ENCODE peak calls at places on chromosomes 3 and 15, in nine cellular contexts. W, V, E, T, Z, A, X, P and L are unnamed samples.

GRCh38 chr15:77546870-77547269 is 85.8 kb downstream of the LINGO1 start:
- DNase-seq in E (no peak), P (no peak), T (no peak), Z (no peak), X (no peak), A (no peak), W (no peak), V (no peak), L (no peak)

GRCh38 chr3:24343084-24343783 is 151.4 kb downstream of the THRB start:
- DNase-seq in W (no peak), X (no peak), E (no peak), P (no peak), Z (no peak), A (peak), V (peak), T (no peak), L (peak)

GRCh38 chr3:134517796-134518195 is 31.9 kb downstream of the CEP63 start:
- DNase-seq in W (peak), A (peak), P (no peak), Z (no peak), X (no peak), T (no peak), E (no peak), V (peak), L (peak)

GRCh38 chr3:42300013-42300412 is 34.0 kb upstream of the CCK start:
- DNase-seq in Z (peak), T (peak), X (peak), W (peak), V (peak), P (no peak), E (peak), A (peak), L (peak)

GRCh38 chr3:170768334-170768801 is 101.6 kb downstream of the RPL22L1 start:
- DNase-seq in X (no peak), Z (no peak), W (no peak), A (no peak), P (no peak), E (no peak), T (no peak), V (peak), L (peak)

GRCh38 chr3:31688847-31689246 is 156.1 kb downstream of the STT3B start:
- DNase-seq in A (no peak), T (no peak), X (no peak), P (no peak), Z (no peak), W (no peak), V (peak), E (no peak), L (no peak)

GRCh38 chr15:72179950-72180581 is 17.5 kb downstream of the GRAMD2A start:
- DNase-seq in W (peak), T (no peak), E (no peak), A (no peak), V (no peak), X (no peak), Z (no peak), P (no peak), L (no peak)

GRCh38 chr3:170524072-170524471 is 61.8 kb downstream of the SLC7A14 start:
- DNase-seq in E (no peak), A (peak), V (peak), W (peak), P (no peak), Z (no peak), T (no peak), X (no peak), L (peak)

GRCh38 chr15:73048624-73049295 is 3.5 kb upstream of the NEO1 start:
- DNase-seq in X (no peak), W (no peak), V (no peak), E (no peak), P (no peak), T (no peak), A (no peak), Z (no peak), L (no peak)

GRCh38 chr3:189316296-189317019 is 144.7 kb downstream of the TPRG1 start:
- DNase-seq in E (peak), X (peak), W (no peak), V (no peak), P (no peak), Z (no peak), T (no peak), A (no peak), L (no peak)

GRCh38 chr3:186209810-186210752 is 101.2 kb upstream of the ETV5 start:
- DNase-seq in Z (peak), E (peak), V (peak), W (peak), T (no peak), X (no peak), P (peak), A (peak), L (peak)

GRCh38 chr3:144105542-144105941 is 133.9 kb downstream of the DIPK2A start:
- DNase-seq in P (no peak), W (no peak), A (no peak), Z (no peak), E (no peak), X (peak), T (no peak), V (no peak), L (no peak)

DNA sequence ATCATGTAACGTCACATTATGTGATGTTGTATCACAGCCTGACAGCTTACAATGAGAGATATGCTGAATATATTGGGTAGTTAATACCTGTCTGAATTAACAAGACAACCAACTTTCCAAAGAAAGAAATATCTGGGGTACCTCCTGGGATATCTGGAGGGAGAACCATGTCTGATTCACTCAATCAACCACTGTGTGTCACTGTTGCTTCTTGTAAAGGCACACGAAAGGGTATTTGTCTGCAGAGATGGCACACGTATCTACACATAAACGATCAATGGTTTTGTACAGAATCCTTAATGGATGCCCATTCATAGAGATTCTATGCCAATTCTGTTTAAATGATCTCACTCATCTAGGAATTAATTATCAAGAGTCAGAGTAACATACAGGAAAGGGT is 252.1 kb upstream of the TMCO5A start:
- DNase-seq in X (peak), T (no peak), V (peak), P (no peak), W (peak), A (peak), Z (peak), E (no peak), L (peak)
- TF ChIP-seq CTCF in X (no peak), T (no peak), V (peak), P (no peak), W (peak), A (no peak), Z (peak), E (no peak), L (peak)

GRCh38 chr15:68330911-68331310 is 53.4 kb downstream of the FEM1B start:
- DNase-seq in W (no peak), A (no peak), Z (no peak), T (no peak), X (no peak), P (no peak), V (peak), E (no peak), L (no peak)
- TF ChIP-seq CTCF in W (no peak), A (no peak), Z (no peak), T (no peak), X (no peak), P (no peak), V (no peak), E (no peak), L (no peak)

DNA sequence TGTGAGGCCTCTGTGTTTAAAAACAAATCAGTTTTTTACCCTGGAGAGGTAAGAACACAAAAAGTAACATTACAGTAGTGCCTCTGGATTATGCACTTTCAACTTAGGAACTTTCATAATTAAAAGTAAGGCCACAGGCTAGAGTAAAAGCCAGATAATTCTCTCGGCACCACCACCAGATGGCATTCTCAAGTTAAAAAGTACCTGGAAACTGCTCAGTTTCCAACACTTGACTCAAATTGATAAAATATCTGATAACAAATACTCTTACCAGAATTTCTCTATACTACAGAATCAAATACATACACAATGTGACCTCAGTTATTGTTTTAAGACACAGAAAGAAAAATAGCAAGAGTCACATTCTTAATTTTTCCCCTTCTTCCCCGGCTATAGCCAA is 19.9 kb downstream of the SPICE1 start:
- DNase-seq in X (peak), T (no peak), E (no peak), W (peak), A (peak), Z (peak), V (peak), P (no peak), L (peak)
- TF ChIP-seq CTCF in X (no peak), T (peak), E (peak), W (peak), A (peak), Z (peak), V (peak), P (peak), L (peak)

GRCh38 chr3:50373146-50373864 is 14.0 kb upstream of the TMEM115 start:
- DNase-seq in E (peak), V (no peak), A (no peak), T (no peak), X (no peak), P (no peak), Z (no peak), W (no peak), L (no peak)

GRCh38 chr3:50373865-50374188 is 14.5 kb upstream of the TMEM115 start:
- DNase-seq in P (no peak), X (no peak), V (no peak), W (no peak), E (no peak), T (no peak), Z (no peak), A (no peak), L (no peak)

GRCh38 chr3:50378024-50378423 is 18.7 kb upstream of the TMEM115 start:
- DNase-seq in P (no peak), V (no peak), X (no peak), E (no peak), Z (no peak), T (no peak), A (no peak), W (no peak), L (no peak)

GRCh38 chr3:50374363-50375108 is 15.2 kb upstream of the TMEM115 start:
- DNase-seq in V (no peak), X (no peak), Z (no peak), A (no peak), P (no peak), W (no peak), T (no peak), E (no peak), L (no peak)

DNA sequence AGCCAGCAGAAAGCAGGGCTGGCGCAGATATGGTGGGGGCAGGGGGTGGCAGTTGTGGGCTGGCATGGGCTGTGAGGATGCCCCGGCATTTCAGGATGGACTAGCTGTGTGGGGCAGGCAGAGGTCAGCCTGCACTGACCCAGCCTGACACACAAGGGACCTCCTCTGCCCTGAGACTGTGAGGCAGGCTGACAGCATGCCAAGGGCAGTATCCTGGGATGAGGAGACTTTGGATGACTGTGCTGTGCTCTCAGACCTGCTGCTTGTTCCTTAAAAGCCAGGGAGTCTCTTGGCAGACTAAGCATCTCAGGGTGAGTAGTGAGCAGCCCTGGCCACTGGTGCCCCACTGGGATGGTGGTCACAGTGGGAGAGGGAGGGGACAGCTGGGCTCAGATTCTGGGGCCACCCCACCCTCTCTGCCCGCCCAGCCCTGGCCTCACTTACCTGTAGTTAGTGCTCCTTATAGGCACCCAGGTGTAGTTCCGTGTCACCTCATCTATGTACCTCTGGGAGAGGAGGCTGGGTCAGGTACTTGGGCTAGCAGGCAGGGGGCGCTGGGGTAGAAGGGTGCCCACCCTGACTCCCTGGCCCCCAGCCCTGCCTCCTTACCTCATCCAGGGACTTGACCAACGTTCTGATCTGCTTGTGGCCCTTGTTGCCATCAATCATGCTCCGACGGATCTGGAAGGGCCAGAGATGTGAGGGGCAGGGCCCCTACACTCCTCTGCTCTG is 16.0 kb upstream of the TMEM115 start:
- DNase-seq in T (no peak), W (no peak), P (no peak), V (no peak), E (peak), Z (peak), A (no peak), X (peak), L (no peak)
- TF ChIP-seq CTCF in T (no peak), W (no peak), P (no peak), V (no peak), E (peak), Z (peak), A (no peak), X (no peak), L (peak)

DNA sequence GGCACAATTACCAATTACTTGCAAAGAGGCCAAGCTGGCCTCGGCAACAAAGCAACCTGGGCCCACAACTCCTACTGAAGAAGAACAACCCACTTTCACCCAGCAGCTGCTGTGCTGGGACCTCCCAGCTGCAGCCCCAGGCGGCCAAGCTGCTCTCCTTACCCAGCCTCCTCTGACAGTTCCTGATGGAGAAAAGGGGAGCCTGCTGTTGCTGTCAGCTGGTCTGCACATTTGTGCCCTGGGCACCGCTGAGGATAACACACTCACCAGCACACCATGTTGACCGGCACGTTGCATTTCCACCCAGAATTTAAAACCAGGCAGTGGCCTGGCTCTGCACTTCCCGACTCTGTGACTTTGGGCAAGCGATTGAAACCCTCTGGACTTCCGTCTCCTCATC is 33.6 kb downstream of the SSUH2 start:
- DNase-seq in W (no peak), Z (no peak), V (no peak), X (no peak), E (no peak), T (no peak), P (no peak), A (no peak), L (no peak)
- TF ChIP-seq CTCF in W (no peak), Z (no peak), V (no peak), X (no peak), E (no peak), T (no peak), P (no peak), A (no peak), L (no peak)

DNA sequence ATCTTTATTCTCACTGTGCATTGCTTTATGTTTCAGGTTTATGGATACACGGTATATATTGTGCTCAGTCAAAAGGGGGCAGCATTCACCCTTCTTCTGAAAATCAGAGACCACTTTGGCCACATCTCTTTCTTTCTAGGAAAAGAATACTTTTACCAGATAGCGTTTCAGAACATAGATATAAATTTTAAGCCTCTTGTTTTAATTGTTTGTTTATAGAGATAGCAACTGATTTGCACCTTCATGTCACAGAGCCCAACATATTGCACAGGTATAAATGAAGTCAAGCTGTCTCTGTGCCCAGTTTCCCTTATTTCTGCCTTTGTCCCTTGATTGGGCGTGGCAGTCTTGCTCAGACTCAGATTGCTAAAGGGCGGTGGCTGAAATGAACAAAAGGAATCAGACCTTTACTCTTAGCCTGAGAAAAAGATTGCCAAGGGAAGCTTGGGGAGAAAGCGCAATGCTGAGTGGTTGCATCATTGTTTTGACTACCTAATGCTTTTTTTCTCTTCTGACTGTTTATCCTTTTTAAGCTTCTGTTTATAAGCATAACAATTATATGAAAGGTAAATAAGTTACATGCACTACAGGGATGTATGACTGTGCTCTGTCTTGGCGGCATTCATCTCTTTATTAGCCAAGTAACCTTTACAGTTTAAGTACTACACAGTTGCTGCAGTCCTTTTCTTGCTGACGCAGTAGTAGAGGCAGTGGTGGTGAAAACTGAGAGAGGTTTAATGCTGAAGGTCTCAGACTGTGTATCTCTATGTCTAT is 70.8 kb upstream of the ZBTB20 start:
- DNase-seq in X (peak), A (peak), E (peak), Z (peak), V (peak), W (peak), T (no peak), P (no peak), L (peak)
- TF ChIP-seq CTCF in X (peak), A (peak), E (peak), Z (peak), V (peak), W (peak), T (peak), P (peak), L (peak)

DNA sequence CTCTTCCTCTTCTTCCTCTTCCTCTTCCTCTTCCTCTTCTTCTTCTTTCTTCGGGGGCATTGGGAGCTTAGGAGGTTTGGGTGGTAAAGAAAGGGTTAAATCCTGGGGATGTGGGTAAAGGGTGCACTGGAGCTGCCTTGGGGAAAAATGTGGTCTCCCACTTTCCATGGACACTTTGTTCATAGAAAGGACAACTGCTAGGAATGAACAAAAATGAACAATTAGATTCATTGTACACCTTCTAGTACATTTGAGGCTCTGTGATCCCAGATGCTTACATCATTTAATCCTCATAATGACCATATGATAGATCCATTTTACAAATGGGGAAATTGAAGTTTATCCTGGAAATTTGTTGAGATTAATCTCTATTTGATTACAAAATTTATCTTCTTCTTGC is 699.7 kb downstream of the TUSC7 start:
- DNase-seq in X (no peak), A (no peak), T (no peak), W (no peak), E (no peak), P (no peak), V (no peak), Z (no peak), L (no peak)
- TF ChIP-seq CTCF in X (no peak), A (no peak), T (no peak), W (no peak), E (no peak), P (no peak), V (no peak), Z (no peak), L (no peak)

GRCh38 chr3:124747111-124747981 is 17.1 kb downstream of the UMPS start:
- DNase-seq in Z (no peak), P (no peak), W (no peak), E (no peak), A (no peak), T (no peak), X (no peak), V (no peak), L (no peak)
- TF ChIP-seq CTCF in Z (no peak), P (no peak), W (no peak), E (no peak), A (no peak), T (no peak), X (no peak), V (no peak), L (no peak)